ENCODE peak calls at places on chromosome 2, in five cellular contexts. Y is lower lobe of right lung; W is tibial nerve; G is GM23248; Q is CD4-positive, alpha-beta memory T cell. T is an unnamed sample.

GRCh38 chr2:163657257-163657656 is 78.6 kb downstream of the FIGN start:
- DNase-seq in Y (no peak), W (no peak), G (no peak), Q (no peak), T (no peak)

GRCh38 chr2:108950736-108951135 is 38.3 kb downstream of the EDAR start:
- DNase-seq in Y (no peak), W (no peak), G (no peak), Q (no peak), T (no peak)

GRCh38 chr2:7748717-7749415 is 831.7 kb downstream of the RNF144A start:
- DNase-seq in Y (no peak), W (no peak), G (no peak), Q (no peak), T (no peak)

GRCh38 chr2:221779614-221780067 is 207.5 kb upstream of the EPHA4 start:
- DNase-seq in Y (no peak), W (no peak), G (peak; percentile 91), Q (no peak), T (peak; percentile 20)

GRCh38 chr2:69390001-69390400 is 3.0 kb upstream of the GFPT1 start:
- DNase-seq in Y (no peak), W (no peak), G (peak; percentile 47), Q (no peak), T (no peak)

GRCh38 chr2:101328474-101329007 is 20.0 kb upstream of the RNF149 start:
- DNase-seq in Y (no peak), W (no peak), G (peak; percentile 55), Q (peak; percentile 80), T (no peak)

GRCh38 chr2:130762031-130762909 is 6.9 kb downstream of the AMER3 start:
- DNase-seq in Y (no peak), W (no peak), G (no peak), Q (no peak), T (no peak)

GRCh38 chr2:169528271-169528701 is 18.8 kb downstream of the KLHL41 start:
- DNase-seq in Y (peak; percentile 61), W (peak; percentile 56), G (peak; percentile 69), Q (peak; percentile 64), T (peak; percentile 49)

GRCh38 chr2:108240966-108241365 is 1.2 kb downstream of the SULT1C3 start:
- DNase-seq in Y (no peak), W (no peak), G (no peak), Q (no peak), T (no peak)

GRCh38 chr2:202720226-202720625 is 85.5 kb downstream of the FAM117B start:
- DNase-seq in Y (no peak), W (no peak), G (no peak), Q (no peak), T (no peak)

GRCh38 chr2:42722328-42723190 is 41.4 kb downstream of the OXER1 start:
- DNase-seq in Y (peak; percentile 81), W (no peak), G (peak; percentile 97), Q (no peak), T (peak; percentile 44)

GRCh38 chr2:167331636-167332232 is 443.5 kb downstream of the XIRP2 start:
- DNase-seq in Y (no peak), W (no peak), G (peak; percentile 13), Q (no peak), T (no peak)

GRCh38 chr2:233242231-233242917 is 9.1 kb upstream of the ATG16L1 start:
- DNase-seq in Y (no peak), W (no peak), G (no peak), Q (no peak), T (no peak)

GRCh38 chr2:232680006-232680405 is 17.1 kb upstream of the GIGYF2 start:
- DNase-seq in Y (no peak), W (no peak), G (no peak), Q (no peak), T (no peak)

GRCh38 chr2:73414651-73415050 is 29.0 kb downstream of the ALMS1 start:
- DNase-seq in Y (no peak), W (no peak), G (peak; percentile 40), Q (no peak), T (no peak)

GRCh38 chr2:68295523-68295922 is 24.2 kb downstream of the CNRIP1 start:
- DNase-seq in Y (no peak), W (no peak), G (no peak), Q (no peak), T (no peak)

GRCh38 chr2:2797797-2798196 is 466.7 kb upstream of the MYT1L start:
- DNase-seq in Y (no peak), W (no peak), G (no peak), Q (no peak), T (no peak)

GRCh38 chr2:238906936-238907716 is 59.2 kb downstream of the TWIST2 start:
- DNase-seq in Y (no peak), W (no peak), G (peak; percentile 63), Q (no peak), T (no peak)

GRCh38 chr2:54582987-54583386 is 126.9 kb downstream of the SPTBN1 start:
- DNase-seq in Y (no peak), W (no peak), G (no peak), Q (no peak), T (no peak)

GRCh38 chr2:157324331-157324843 is 1.2 kb downstream of the ERMN start:
- DNase-seq in Y (no peak), W (no peak), G (no peak), Q (no peak), T (no peak)

GRCh38 chr2:238136820-238137537 is 1.5 kb upstream of the KLHL30 start:
- DNase-seq in Y (peak; percentile 77), W (peak; percentile 18), G (peak; percentile 72), Q (no peak), T (no peak)

GRCh38 chr2:198004173-198004572 is 199.8 kb downstream of the PLCL1 start:
- DNase-seq in Y (no peak), W (no peak), G (peak; percentile 42), Q (no peak), T (no peak)

GRCh38 chr2:36525245-36525644 is 72.7 kb downstream of the FEZ2 start:
- DNase-seq in Y (no peak), W (no peak), G (no peak), Q (no peak), T (no peak)

GRCh38 chr2:38268691-38269309 is 108.3 kb downstream of the ATL2 start:
- DNase-seq in Y (no peak), W (no peak), G (peak; percentile 85), Q (no peak), T (no peak)

GRCh38 chr2:163943403-163944356 is 207.9 kb upstream of the FIGN start:
- DNase-seq in Y (no peak), W (no peak), G (no peak), Q (no peak), T (no peak)

GRCh38 chr2:200399636-200400035 is 93.1 kb downstream of the SPATS2L start:
- DNase-seq in Y (no peak), W (no peak), G (no peak), Q (no peak), T (no peak)

GRCh38 chr2:107325983-107326786 is 440.2 kb upstream of the ST6GAL2 start:
- DNase-seq in Y (no peak), W (no peak), G (peak; percentile 15), Q (no peak), T (no peak)

GRCh38 chr2:38394903-38395341 is 17.8 kb upstream of the ATL2 start:
- DNase-seq in Y (no peak), W (no peak), G (peak; percentile 77), Q (no peak), T (no peak)

GRCh38 chr2:232372231-232373208 is 6.0 kb upstream of the ALPP start:
- DNase-seq in Y (peak; percentile 12), W (no peak), G (peak; percentile 91), Q (no peak), T (no peak)

GRCh38 chr2:222311321-222311977 is 12.7 kb upstream of the PAX3 start:
- DNase-seq in Y (no peak), W (no peak), G (no peak), Q (no peak), T (no peak)

GRCh38 chr2:231970461-231970860 is 8.9 kb downstream of the DIS3L2 start:
- DNase-seq in Y (no peak), W (no peak), G (no peak), Q (no peak), T (no peak)

GRCh38 chr2:149021271-149021719 is 17.2 kb upstream of the LYPD6B start:
- DNase-seq in Y (no peak), W (no peak), G (no peak), Q (no peak), T (no peak)

GRCh38 chr2:49973917-49974368 is 819.6 kb upstream of the FSHR start:
- DNase-seq in Y (peak; percentile 52), W (peak; percentile 24), G (peak; percentile 29), Q (peak; percentile 33), T (peak; percentile 17)

GRCh38 chr2:17422066-17422465 is 96.2 kb downstream of the RAD51AP2 start:
- DNase-seq in Y (no peak), W (no peak), G (peak; percentile 15), Q (no peak), T (no peak)

GRCh38 chr2:29228947-29229346 is 113.7 kb downstream of the CLIP4 start:
- DNase-seq in Y (no peak), W (no peak), G (no peak), Q (no peak), T (no peak)

GRCh38 chr2:207813942-207814341 is 44.2 kb upstream of the FZD5 start:
- DNase-seq in Y (no peak), W (no peak), G (no peak), Q (no peak), T (no peak)

GRCh38 chr2:20476950-20477349 is 30.1 kb downstream of the RHOB start:
- DNase-seq in Y (no peak), W (no peak), G (no peak), Q (no peak), T (peak; percentile 21)

GRCh38 chr2:206378835-206379234 is 64.5 kb upstream of the ADAM23 start:
- DNase-seq in Y (no peak), W (no peak), G (peak; percentile 60), Q (no peak), T (no peak)
- H3K9me3 ChIP-seq in Y (peaks cover 14% of the 10 kb centered on the region), W (peaks cover 24% of the 10 kb centered on the region), G (no peaks in the 10 kb centered on the region), Q (no peaks in the 10 kb centered on the region), T (peaks cover 9% of the 10 kb centered on the region)

GRCh38 chr2:187390891-187391290 is 57.2 kb downstream of the CALCRL start:
- DNase-seq in Y (no peak), W (no peak), G (peak; percentile 89), Q (no peak), T (no peak)

GRCh38 chr2:187397870-187398269 is 50.2 kb downstream of the CALCRL start:
- DNase-seq in Y (no peak), W (no peak), G (no peak), Q (no peak), T (no peak)

GRCh38 chr2:187395276-187396015 is 52.6 kb downstream of the CALCRL start:
- DNase-seq in Y (no peak), W (no peak), G (no peak), Q (no peak), T (no peak)
- H3K4me1 ChIP-seq in Y (no peaks in the 10 kb centered on the region), W (no peaks in the 10 kb centered on the region), G (peaks cover 8% of the 10 kb centered on the region), Q (no peaks in the 10 kb centered on the region), T (no peaks in the 10 kb centered on the region)

DNA sequence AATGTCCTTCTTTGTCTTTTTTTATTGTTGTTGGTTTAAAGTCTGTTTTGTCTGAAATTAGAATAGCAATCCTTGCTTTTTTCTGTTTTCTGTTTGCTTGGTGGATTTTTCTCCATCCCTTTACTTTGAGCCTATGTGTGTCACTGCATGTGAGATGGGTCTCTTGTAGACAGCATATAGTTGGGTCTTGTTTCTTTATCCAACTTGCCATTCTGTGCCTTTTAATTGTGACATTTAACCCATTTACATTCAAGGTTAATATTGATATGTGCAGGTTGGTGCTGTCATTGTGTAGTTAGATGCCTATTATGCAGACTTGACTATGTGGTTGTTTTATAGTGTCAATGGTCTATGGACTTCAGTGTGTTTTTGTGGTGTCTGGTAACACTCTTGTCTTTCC is 197.5 kb upstream of the FN1 start:
- DNase-seq in Y (no peak), W (no peak), G (no peak), Q (no peak), T (no peak)
- H3K9me3 ChIP-seq in Y (peaks cover 9% of the 10 kb centered on the region), W (peaks cover 37% of the 10 kb centered on the region), G (no peaks in the 10 kb centered on the region), Q (no peaks in the 10 kb centered on the region), T (no peaks in the 10 kb centered on the region)

GRCh38 chr2:16019060-16019475 is 78.7 kb downstream of the MYCN start:
- DNase-seq in Y (no peak), W (no peak), G (no peak), Q (no peak), T (no peak)
- H3K4me1 ChIP-seq in Y (no peaks in the 10 kb centered on the region), W (no peaks in the 10 kb centered on the region), G (no peaks in the 10 kb centered on the region), Q (no peaks in the 10 kb centered on the region), T (no peaks in the 10 kb centered on the region)